ENCODE peak calls at places on chromosome 20, in five cellular contexts. One of them, this sample, is unnamed.

GRCh38 chr20:31260326-31260932 is 3.0 kb downstream of the DEFB115 start:
- DNase-seq in prostate gland: no peak
- DNase-seq in HepG2: peak
- DNase-seq in body of pancreas: no peak
- DNase-seq in esophagus muscularis mucosa: no peak
- DNase-seq in this sample: no peak

GRCh38 chr20:25549866-25550477 is 35.4 kb downstream of the NINL start:
- DNase-seq in HepG2: peak
- DNase-seq in prostate gland: no peak
- DNase-seq in esophagus muscularis mucosa: no peak
- DNase-seq in body of pancreas: no peak
- DNase-seq in this sample: peak

GRCh38 chr20:64038252-64038578 is 2.2 kb downstream of the C20orf204 start:
- DNase-seq in esophagus muscularis mucosa: no peak
- DNase-seq in HepG2: no peak
- DNase-seq in body of pancreas: no peak
- DNase-seq in prostate gland: no peak
- DNase-seq in this sample: no peak

GRCh38 chr20:64009811-64010387 is 26.1 kb upstream of the C20orf204 start:
- DNase-seq in body of pancreas: no peak
- DNase-seq in HepG2: no peak
- DNase-seq in esophagus muscularis mucosa: no peak
- DNase-seq in prostate gland: no peak
- DNase-seq in this sample: no peak

GRCh38 chr20:14583413-14583812 is 246.0 kb upstream of the FLRT3 start:
- DNase-seq in esophagus muscularis mucosa: no peak
- DNase-seq in body of pancreas: no peak
- DNase-seq in prostate gland: no peak
- DNase-seq in HepG2: no peak
- DNase-seq in this sample: peak

GRCh38 chr20:17024513-17025105 is 202.2 kb upstream of the PCSK2 start:
- DNase-seq in prostate gland: no peak
- DNase-seq in body of pancreas: no peak
- DNase-seq in HepG2: peak
- DNase-seq in esophagus muscularis mucosa: no peak
- DNase-seq in this sample: peak

GRCh38 chr20:62985089-62985778 is 21.5 kb downstream of the BHLHE23 start:
- DNase-seq in prostate gland: no peak
- DNase-seq in HepG2: no peak
- DNase-seq in esophagus muscularis mucosa: no peak
- DNase-seq in body of pancreas: no peak
- DNase-seq in this sample: no peak

GRCh38 chr20:55790178-55790577 is 215.1 kb downstream of the CBLN4 start:
- DNase-seq in HepG2: no peak
- DNase-seq in prostate gland: no peak
- DNase-seq in body of pancreas: peak
- DNase-seq in esophagus muscularis mucosa: no peak
- DNase-seq in this sample: no peak

GRCh38 chr20:60011512-60012507 is 53.6 kb downstream of the CDH26 start:
- DNase-seq in prostate gland: no peak
- DNase-seq in body of pancreas: no peak
- DNase-seq in HepG2: no peak
- DNase-seq in esophagus muscularis mucosa: peak
- DNase-seq in this sample: no peak

GRCh38 chr20:33995053-33995816 is 1.5 kb downstream of the RALY start:
- DNase-seq in prostate gland: no peak
- DNase-seq in body of pancreas: no peak
- DNase-seq in esophagus muscularis mucosa: no peak
- DNase-seq in HepG2: no peak
- DNase-seq in this sample: no peak

GRCh38 chr20:57370316-57370715 is 19.3 kb downstream of the RAE1 start:
- DNase-seq in HepG2: no peak
- DNase-seq in body of pancreas: no peak
- DNase-seq in esophagus muscularis mucosa: no peak
- DNase-seq in prostate gland: no peak
- DNase-seq in this sample: no peak

GRCh38 chr20:37327748-37328147 is 18.2 kb upstream of the SRC start:
- DNase-seq in prostate gland: no peak
- DNase-seq in HepG2: no peak
- DNase-seq in esophagus muscularis mucosa: no peak
- DNase-seq in body of pancreas: peak
- DNase-seq in this sample: peak

GRCh38 chr20:63958471-63958870 is 2.3 kb upstream of the UCKL1 start:
- DNase-seq in esophagus muscularis mucosa: no peak
- DNase-seq in prostate gland: no peak
- DNase-seq in body of pancreas: no peak
- DNase-seq in HepG2: no peak
- DNase-seq in this sample: no peak

GRCh38 chr20:4230185-4230584 is 214.8 kb upstream of the RNF24 start:
- DNase-seq in HepG2: no peak
- DNase-seq in esophagus muscularis mucosa: no peak
- DNase-seq in prostate gland: no peak
- DNase-seq in body of pancreas: no peak
- DNase-seq in this sample: no peak

GRCh38 chr20:48124181-48124782 is 339.0 kb upstream of the SULF2 start:
- DNase-seq in body of pancreas: no peak
- DNase-seq in esophagus muscularis mucosa: no peak
- DNase-seq in prostate gland: no peak
- DNase-seq in HepG2: no peak
- DNase-seq in this sample: no peak

GRCh38 chr20:2840967-2841531 is 504 bp downstream of the VPS16 start:
- DNase-seq in HepG2: peak
- DNase-seq in prostate gland: peak
- DNase-seq in body of pancreas: peak
- DNase-seq in esophagus muscularis mucosa: peak
- DNase-seq in this sample: peak

GRCh38 chr20:35048739-35049138 is 43.9 kb downstream of the TRPC4AP start:
- DNase-seq in prostate gland: no peak
- DNase-seq in HepG2: peak
- DNase-seq in body of pancreas: no peak
- DNase-seq in esophagus muscularis mucosa: no peak
- DNase-seq in this sample: no peak

GRCh38 chr20:53642196-53643030 is 48.8 kb upstream of the ZNF217 start:
- DNase-seq in esophagus muscularis mucosa: no peak
- DNase-seq in prostate gland: peak
- DNase-seq in HepG2: peak
- DNase-seq in body of pancreas: peak
- DNase-seq in this sample: peak

GRCh38 chr20:34970193-34971037 is 14.7 kb downstream of the MYH7B start:
- DNase-seq in prostate gland: no peak
- DNase-seq in body of pancreas: no peak
- DNase-seq in HepG2: no peak
- DNase-seq in esophagus muscularis mucosa: no peak
- DNase-seq in this sample: no peak

GRCh38 chr20:11231742-11232141 is 557.9 kb upstream of the JAG1 start:
- DNase-seq in body of pancreas: no peak
- DNase-seq in HepG2: no peak
- DNase-seq in esophagus muscularis mucosa: no peak
- DNase-seq in prostate gland: no peak
- DNase-seq in this sample: no peak

GRCh38 chr20:3071610-3072529 is at the start of gene OXT:
- DNase-seq in HepG2: no peak
- DNase-seq in prostate gland: peak
- DNase-seq in esophagus muscularis mucosa: no peak
- DNase-seq in body of pancreas: peak
- DNase-seq in this sample: no peak

GRCh38 chr20:61354501-61354900 is 102.4 kb downstream of the CDH4 start:
- DNase-seq in esophagus muscularis mucosa: no peak
- DNase-seq in HepG2: no peak
- DNase-seq in body of pancreas: no peak
- DNase-seq in prostate gland: no peak
- DNase-seq in this sample: no peak

GRCh38 chr20:37236462-37236861 is 25.2 kb downstream of the GHRH start:
- DNase-seq in esophagus muscularis mucosa: no peak
- DNase-seq in body of pancreas: peak
- DNase-seq in HepG2: no peak
- DNase-seq in prostate gland: no peak
- DNase-seq in this sample: no peak

GRCh38 chr20:48846516-48847492 is 19.0 kb upstream of the PREX1 start:
- DNase-seq in body of pancreas: no peak
- DNase-seq in HepG2: no peak
- DNase-seq in esophagus muscularis mucosa: no peak
- DNase-seq in prostate gland: no peak
- DNase-seq in this sample: no peak

GRCh38 chr20:35883341-35883777 is 70.9 kb downstream of the SCAND1 start:
- DNase-seq in esophagus muscularis mucosa: no peak
- DNase-seq in HepG2: no peak
- DNase-seq in body of pancreas: no peak
- DNase-seq in prostate gland: no peak
- DNase-seq in this sample: no peak

GRCh38 chr20:13809855-13810254 is 25.0 kb downstream of the NDUFAF5 start:
- DNase-seq in prostate gland: no peak
- DNase-seq in body of pancreas: no peak
- DNase-seq in esophagus muscularis mucosa: no peak
- DNase-seq in HepG2: no peak
- DNase-seq in this sample: no peak

GRCh38 chr20:4573564-4574355 is 147.9 kb upstream of the PRND start:
- DNase-seq in esophagus muscularis mucosa: peak
- DNase-seq in prostate gland: no peak
- DNase-seq in HepG2: no peak
- DNase-seq in body of pancreas: no peak
- DNase-seq in this sample: peak

GRCh38 chr20:49636447-49636846 is 68.5 kb upstream of the PTGIS start:
- DNase-seq in body of pancreas: peak
- DNase-seq in esophagus muscularis mucosa: no peak
- DNase-seq in prostate gland: no peak
- DNase-seq in HepG2: no peak
- DNase-seq in this sample: no peak

GRCh38 chr20:35503841-35504460 is 25.5 kb downstream of the C20orf173 start:
- DNase-seq in esophagus muscularis mucosa: no peak
- DNase-seq in body of pancreas: no peak
- DNase-seq in HepG2: no peak
- DNase-seq in prostate gland: no peak
- DNase-seq in this sample: no peak

GRCh38 chr20:38392356-38392755 is 42.8 kb downstream of the SNHG17 start:
- DNase-seq in esophagus muscularis mucosa: no peak
- DNase-seq in body of pancreas: no peak
- DNase-seq in HepG2: no peak
- DNase-seq in prostate gland: no peak
- DNase-seq in this sample: no peak

GRCh38 chr20:62549029-62549428 is 73.2 kb upstream of the GATA5 start:
- DNase-seq in HepG2: no peak
- DNase-seq in prostate gland: no peak
- DNase-seq in esophagus muscularis mucosa: no peak
- DNase-seq in body of pancreas: no peak
- DNase-seq in this sample: no peak

DNA sequence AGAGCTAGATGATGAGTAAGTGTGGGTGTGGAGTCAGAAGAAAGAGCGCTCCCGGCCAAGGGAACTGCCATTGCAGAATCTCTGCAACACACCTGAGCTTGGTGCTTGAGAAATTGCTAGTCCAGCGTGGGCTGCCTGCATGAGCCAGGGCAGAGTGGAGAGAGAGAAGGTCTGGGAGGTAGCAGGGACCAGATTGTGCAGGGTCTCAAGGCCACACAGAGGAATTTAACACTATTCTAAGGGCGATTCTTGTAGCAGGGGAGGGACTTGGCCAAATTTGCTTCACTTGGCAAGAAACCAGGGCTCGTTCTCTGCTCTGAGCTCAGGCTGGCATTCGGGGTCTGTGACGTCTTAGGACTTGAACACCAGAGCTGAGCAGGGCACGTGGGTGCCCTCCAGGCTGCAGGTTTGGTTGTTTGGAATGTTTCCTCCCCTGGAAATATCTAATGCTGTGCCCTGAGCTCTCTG is 53.5 kb downstream of the BCAS4 start:
- DNase-seq in esophagus muscularis mucosa: no peak
- DNase-seq in prostate gland: peak
- DNase-seq in body of pancreas: peak
- DNase-seq in HepG2: no peak
- DNase-seq in this sample: no peak
- H3K4me3 ChIP-seq in esophagus muscularis mucosa: peak
- H3K4me3 ChIP-seq in prostate gland: no peak
- H3K4me3 ChIP-seq in body of pancreas: no peak
- H3K4me3 ChIP-seq in HepG2: no peak
- H3K4me3 ChIP-seq in this sample: no peak

DNA sequence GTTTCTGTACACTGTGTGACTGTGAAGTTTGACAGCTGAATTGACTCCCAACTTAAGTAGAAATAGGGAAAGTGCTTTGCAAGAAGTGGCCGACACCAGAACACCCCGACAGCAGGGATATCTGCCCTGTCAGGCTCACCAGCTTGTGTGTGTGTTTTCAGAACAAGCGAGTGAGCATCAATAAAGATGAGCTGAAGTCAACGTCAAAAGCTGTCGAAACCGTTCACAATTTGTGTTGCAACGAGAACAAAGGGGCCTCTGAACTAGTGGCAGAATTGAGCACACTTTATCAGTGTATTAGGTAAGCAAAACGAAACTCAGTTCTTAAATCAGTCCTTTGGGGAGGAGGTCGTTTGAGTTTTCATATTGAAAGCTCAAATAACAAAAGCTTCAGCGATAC is 10.7 kb downstream of the NELFCD start:
- DNase-seq in HepG2: peak
- DNase-seq in esophagus muscularis mucosa: no peak
- DNase-seq in body of pancreas: no peak
- DNase-seq in prostate gland: no peak
- DNase-seq in this sample: peak
- TF ChIP-seq POLR2A in HepG2: peak
- TF ChIP-seq POLR2A in esophagus muscularis mucosa: no peak
- TF ChIP-seq POLR2A in body of pancreas: no peak
- TF ChIP-seq POLR2A in prostate gland: no peak
- TF ChIP-seq POLR2A in this sample: no peak

GRCh38 chr20:45448250-45448649 is 21.3 kb upstream of the WFDC2 start:
- DNase-seq in body of pancreas: no peak
- DNase-seq in HepG2: no peak
- DNase-seq in esophagus muscularis mucosa: no peak
- DNase-seq in prostate gland: no peak
- DNase-seq in this sample: no peak
- H3K4me3 ChIP-seq in body of pancreas: no peak
- H3K4me3 ChIP-seq in HepG2: no peak
- H3K4me3 ChIP-seq in esophagus muscularis mucosa: no peak
- H3K4me3 ChIP-seq in prostate gland: no peak
- H3K4me3 ChIP-seq in this sample: no peak

DNA sequence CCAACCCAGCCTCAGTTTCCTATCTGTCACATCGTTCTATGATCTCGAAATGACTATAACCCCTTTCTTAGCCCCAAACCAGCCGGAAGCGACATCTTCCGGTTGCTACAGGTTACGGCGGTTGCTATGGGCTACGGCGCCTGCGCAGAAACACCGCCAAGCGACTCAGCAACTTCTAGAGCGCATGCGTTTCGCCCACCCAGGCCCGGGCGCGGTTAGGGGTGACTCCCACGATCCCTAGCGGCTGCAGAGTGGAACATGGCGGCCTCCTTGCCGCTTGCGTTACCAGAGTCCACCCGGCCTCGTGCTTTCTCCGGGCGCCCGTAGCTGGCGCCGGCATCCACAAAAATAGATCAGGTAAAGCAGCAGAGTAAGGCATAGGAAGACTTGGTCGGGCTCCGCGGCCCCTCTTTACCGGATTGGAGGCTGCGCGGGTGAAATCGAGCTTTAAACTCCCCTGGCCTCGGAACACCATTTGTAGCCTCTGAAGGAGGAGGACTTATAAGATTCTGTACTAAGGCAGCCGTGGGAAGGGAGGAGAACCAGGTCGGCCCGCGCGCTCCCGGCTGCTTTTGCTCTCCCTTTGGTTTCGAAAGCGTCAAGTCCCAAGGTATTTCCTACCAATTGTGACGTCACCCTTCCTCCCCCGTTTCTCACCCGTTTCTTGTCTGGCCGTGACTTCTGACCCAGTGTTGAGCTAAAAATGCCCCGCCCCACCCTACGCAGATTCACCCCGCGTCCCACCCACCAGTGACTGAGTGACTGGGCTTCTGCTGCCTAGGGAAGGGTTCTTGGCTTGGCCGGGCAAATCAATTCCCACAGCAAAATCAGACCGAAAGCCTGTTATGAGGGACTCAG is 3.5 kb downstream of the SDCBP2 start:
- DNase-seq in esophagus muscularis mucosa: peak
- DNase-seq in prostate gland: peak
- DNase-seq in HepG2: peak
- DNase-seq in body of pancreas: peak
- DNase-seq in this sample: peak
- TF ChIP-seq POLR2A in esophagus muscularis mucosa: peak
- TF ChIP-seq POLR2A in prostate gland: peak
- TF ChIP-seq POLR2A in HepG2: peak
- TF ChIP-seq POLR2A in body of pancreas: peak
- TF ChIP-seq POLR2A in this sample: peak